ENCODE peak calls at places on chromosomes 13 and 19, in six cellular contexts. One of them, this sample, is unnamed.

GRCh38 chr13:47672982-47673670 is 327.9 kb downstream of the SUCLA2 start:
- DNase-seq in EL: peak
- DNase-seq in thoracic aorta: no peak
- DNase-seq in RWPE1: no peak
- DNase-seq in NCI-H1105: no peak
- DNase-seq in left kidney: no peak
- DNase-seq in this sample: no peak

GRCh38 chr13:114054269-114054668 is 78.2 kb downstream of the RASA3 start:
- DNase-seq in EL: no peak
- DNase-seq in thoracic aorta: no peak
- DNase-seq in NCI-H1105: no peak
- DNase-seq in RWPE1: peak
- DNase-seq in left kidney: no peak
- DNase-seq in this sample: no peak

GRCh38 chr19:51809787-51810186 is 14.8 kb downstream of the FPR3 start:
- DNase-seq in EL: peak
- DNase-seq in NCI-H1105: no peak
- DNase-seq in thoracic aorta: no peak
- DNase-seq in left kidney: no peak
- DNase-seq in RWPE1: no peak
- DNase-seq in this sample: no peak

GRCh38 chr19:1251233-1251502 is 2.8 kb downstream of the MIDN start:
- DNase-seq in NCI-H1105: no peak
- DNase-seq in EL: peak
- DNase-seq in RWPE1: no peak
- DNase-seq in left kidney: peak
- DNase-seq in thoracic aorta: no peak
- DNase-seq in this sample: no peak

GRCh38 chr13:33842207-33842606 is 24.3 kb downstream of the RFC3 start:
- DNase-seq in left kidney: no peak
- DNase-seq in NCI-H1105: no peak
- DNase-seq in EL: no peak
- DNase-seq in RWPE1: no peak
- DNase-seq in thoracic aorta: no peak
- DNase-seq in this sample: no peak

GRCh38 chr19:30522359-30522758 is 150.2 kb downstream of the ZNF536 start:
- DNase-seq in NCI-H1105: peak
- DNase-seq in thoracic aorta: no peak
- DNase-seq in left kidney: no peak
- DNase-seq in RWPE1: no peak
- DNase-seq in EL: no peak
- DNase-seq in this sample: no peak

GRCh38 chr19:4678881-4679379 is 8.8 kb upstream of the MYDGF start:
- DNase-seq in EL: no peak
- DNase-seq in NCI-H1105: no peak
- DNase-seq in thoracic aorta: no peak
- DNase-seq in left kidney: peak
- DNase-seq in RWPE1: peak
- DNase-seq in this sample: no peak

GRCh38 chr13:42946927-42947326 is 45.1 kb downstream of the EPSTI1 start:
- DNase-seq in NCI-H1105: no peak
- DNase-seq in thoracic aorta: no peak
- DNase-seq in left kidney: no peak
- DNase-seq in RWPE1: no peak
- DNase-seq in EL: no peak
- DNase-seq in this sample: no peak

GRCh38 chr13:23610187-23610576 is 40.0 kb downstream of the TNFRSF19 start:
- DNase-seq in left kidney: peak
- DNase-seq in EL: peak
- DNase-seq in RWPE1: no peak
- DNase-seq in NCI-H1105: no peak
- DNase-seq in thoracic aorta: no peak
- DNase-seq in this sample: no peak

GRCh38 chr19:43560687-43561086 is 14.6 kb downstream of the XRCC1 start:
- DNase-seq in NCI-H1105: no peak
- DNase-seq in left kidney: no peak
- DNase-seq in RWPE1: no peak
- DNase-seq in thoracic aorta: no peak
- DNase-seq in EL: peak
- DNase-seq in this sample: no peak

GRCh38 chr19:19464339-19465098 is 50.8 kb downstream of the TSSK6 start:
- DNase-seq in left kidney: peak
- DNase-seq in EL: no peak
- DNase-seq in RWPE1: no peak
- DNase-seq in thoracic aorta: no peak
- DNase-seq in NCI-H1105: no peak
- DNase-seq in this sample: peak

GRCh38 chr19:4014541-4015491 is 7.3 kb downstream of the PIAS4 start:
- DNase-seq in thoracic aorta: no peak
- DNase-seq in EL: no peak
- DNase-seq in left kidney: peak
- DNase-seq in NCI-H1105: no peak
- DNase-seq in RWPE1: no peak
- DNase-seq in this sample: no peak

GRCh38 chr13:44241638-44242037 is 132.0 kb upstream of the SERP2 start:
- DNase-seq in RWPE1: no peak
- DNase-seq in left kidney: no peak
- DNase-seq in NCI-H1105: no peak
- DNase-seq in thoracic aorta: no peak
- DNase-seq in EL: no peak
- DNase-seq in this sample: no peak

GRCh38 chr13:112790735-112791641 is 101.2 kb downstream of the ATP11A start:
- DNase-seq in thoracic aorta: no peak
- DNase-seq in RWPE1: no peak
- DNase-seq in NCI-H1105: no peak
- DNase-seq in left kidney: no peak
- DNase-seq in EL: no peak
- DNase-seq in this sample: no peak

GRCh38 chr19:16303755-16304154 is 20.9 kb upstream of the KLF2 start:
- DNase-seq in NCI-H1105: no peak
- DNase-seq in left kidney: no peak
- DNase-seq in EL: no peak
- DNase-seq in thoracic aorta: no peak
- DNase-seq in RWPE1: no peak
- DNase-seq in this sample: no peak

GRCh38 chr13:60701919-60702318 is 304.9 kb downstream of the TDRD3 start:
- DNase-seq in RWPE1: no peak
- DNase-seq in thoracic aorta: no peak
- DNase-seq in NCI-H1105: no peak
- DNase-seq in EL: no peak
- DNase-seq in left kidney: peak
- DNase-seq in this sample: no peak

GRCh38 chr19:5665781-5666513 is 14.4 kb downstream of the MICOS13 start:
- DNase-seq in thoracic aorta: no peak
- DNase-seq in EL: peak
- DNase-seq in NCI-H1105: no peak
- DNase-seq in RWPE1: no peak
- DNase-seq in left kidney: peak
- DNase-seq in this sample: no peak

GRCh38 chr13:39148513-39148961 is 110.3 kb downstream of the NHLRC3 start:
- DNase-seq in thoracic aorta: no peak
- DNase-seq in EL: peak
- DNase-seq in NCI-H1105: no peak
- DNase-seq in RWPE1: peak
- DNase-seq in left kidney: no peak
- DNase-seq in this sample: peak

GRCh38 chr13:33322474-33322827 is 36.9 kb upstream of the STARD13 start:
- DNase-seq in left kidney: no peak
- DNase-seq in EL: peak
- DNase-seq in thoracic aorta: no peak
- DNase-seq in RWPE1: no peak
- DNase-seq in NCI-H1105: no peak
- DNase-seq in this sample: no peak

GRCh38 chr13:71460179-71460578 is 406.8 kb downstream of the DACH1 start:
- DNase-seq in RWPE1: no peak
- DNase-seq in NCI-H1105: no peak
- DNase-seq in left kidney: no peak
- DNase-seq in thoracic aorta: no peak
- DNase-seq in EL: no peak
- DNase-seq in this sample: no peak

GRCh38 chr19:16684216-16684615 is 23.3 kb downstream of the TMEM38A start:
- DNase-seq in RWPE1: no peak
- DNase-seq in EL: no peak
- DNase-seq in thoracic aorta: no peak
- DNase-seq in left kidney: no peak
- DNase-seq in NCI-H1105: no peak
- DNase-seq in this sample: no peak

GRCh38 chr13:31276386-31276785 is 76.6 kb downstream of the B3GLCT start:
- DNase-seq in EL: no peak
- DNase-seq in left kidney: no peak
- DNase-seq in thoracic aorta: no peak
- DNase-seq in NCI-H1105: no peak
- DNase-seq in RWPE1: no peak
- DNase-seq in this sample: no peak

GRCh38 chr19:47521473-47522180 is 6.8 kb upstream of the NAPA start:
- DNase-seq in RWPE1: no peak
- DNase-seq in NCI-H1105: no peak
- DNase-seq in left kidney: no peak
- DNase-seq in thoracic aorta: no peak
- DNase-seq in EL: no peak
- DNase-seq in this sample: no peak

GRCh38 chr19:4077800-4078683 is 11.3 kb upstream of the ZBTB7A start:
- DNase-seq in RWPE1: no peak
- DNase-seq in thoracic aorta: no peak
- DNase-seq in left kidney: peak
- DNase-seq in EL: peak
- DNase-seq in NCI-H1105: no peak
- DNase-seq in this sample: no peak